ENCODE peak calls at places on chromosomes 6 and 20, in six cellular contexts. V is heart right ventricle, X is ovary, H is tibial nerve, U is H9, Z is K562. M is an unnamed sample.

GRCh38 chr6:102195311-102195710 is 801.8 kb downstream of the GRIK2 start:
- DNase-seq in V (no peak), X (no peak), H (no peak), U (no peak), Z (no peak), M (no peak)

GRCh38 chr20:58224097-58224496 is 4.4 kb downstream of the ANKRD60 start:
- DNase-seq in V (no peak), X (no peak), H (no peak), U (no peak), Z (no peak), M (no peak)

GRCh38 chr20:32605167-32605656 is 20.1 kb upstream of the NOL4L start:
- DNase-seq in V (no peak), X (no peak), H (peak), U (no peak), Z (no peak), M (no peak)

GRCh38 chr6:158972241-158973233 is 27.5 kb downstream of the RSPH3 start:
- DNase-seq in V (no peak), X (no peak), H (no peak), U (no peak), Z (peak), M (no peak)

GRCh38 chr20:47949230-47949629 is 163.9 kb upstream of the SULF2 start:
- DNase-seq in V (no peak), X (no peak), H (no peak), U (no peak), Z (no peak), M (no peak)

GRCh38 chr20:50317644-50318043 is 127.0 kb downstream of the CEBPB start:
- DNase-seq in V (no peak), X (no peak), H (no peak), U (no peak), Z (no peak), M (peak)

GRCh38 chr20:34569598-34569997 is 11.1 kb downstream of the MAP1LC3A start:
- DNase-seq in V (no peak), X (no peak), H (no peak), U (no peak), Z (no peak), M (no peak)

GRCh38 chr6:157982580-157983438 is 1.1 kb downstream of the SYNJ2 start:
- DNase-seq in V (no peak), X (no peak), H (no peak), U (no peak), Z (peak), M (no peak)

GRCh38 chr6:20705741-20706140 is 171.5 kb downstream of the CDKAL1 start:
- DNase-seq in V (no peak), X (no peak), H (no peak), U (no peak), Z (no peak), M (no peak)

GRCh38 chr6:85864453-85865401 is 222.0 kb upstream of the SYNCRIP start:
- DNase-seq in V (no peak), X (no peak), H (no peak), U (no peak), Z (no peak), M (no peak)

GRCh38 chr6:35919085-35919826 is 1.6 kb downstream of the SRPK1 start:
- DNase-seq in V (no peak), X (no peak), H (no peak), U (no peak), Z (peak), M (no peak)

GRCh38 chr6:35500782-35501181 is 3.9 kb upstream of the TEAD3 start:
- DNase-seq in V (no peak), X (no peak), H (no peak), U (no peak), Z (no peak), M (no peak)

GRCh38 chr6:139863356-139863755 is 488.9 kb upstream of the CITED2 start:
- DNase-seq in V (no peak), X (no peak), H (no peak), U (no peak), Z (no peak), M (no peak)

GRCh38 chr6:33763483-33763882 is 16.8 kb upstream of the IP6K3 start:
- DNase-seq in V (no peak), X (no peak), H (no peak), U (no peak), Z (no peak), M (no peak)

GRCh38 chr6:130560231-130560630 is 194.4 kb downstream of the TMEM200A start:
- DNase-seq in V (no peak), X (no peak), H (no peak), U (no peak), Z (no peak), M (no peak)

GRCh38 chr20:61218886-61219480 is 33.1 kb upstream of the CDH4 start:
- DNase-seq in V (no peak), X (no peak), H (no peak), U (no peak), Z (no peak), M (no peak)

GRCh38 chr20:5526516-5526915 is 209.8 kb upstream of the PROKR2 start:
- DNase-seq in V (no peak), X (no peak), H (no peak), U (peak), Z (no peak), M (no peak)

GRCh38 chr6:156658186-156658585 is 119.0 kb upstream of the ARID1B start:
- DNase-seq in V (peak), X (peak), H (peak), U (no peak), Z (no peak), M (no peak)

GRCh38 chr6:156657311-156657710 is 119.9 kb upstream of the ARID1B start:
- DNase-seq in V (peak), X (no peak), H (no peak), U (no peak), Z (no peak), M (no peak)

GRCh38 chr6:156658596-156659316 is 118.4 kb upstream of the ARID1B start:
- DNase-seq in V (no peak), X (no peak), H (no peak), U (no peak), Z (no peak), M (no peak)

GRCh38 chr6:156660389-156660788 is 116.8 kb upstream of the ARID1B start:
- DNase-seq in V (no peak), X (no peak), H (no peak), U (no peak), Z (no peak), M (no peak)

DNA sequence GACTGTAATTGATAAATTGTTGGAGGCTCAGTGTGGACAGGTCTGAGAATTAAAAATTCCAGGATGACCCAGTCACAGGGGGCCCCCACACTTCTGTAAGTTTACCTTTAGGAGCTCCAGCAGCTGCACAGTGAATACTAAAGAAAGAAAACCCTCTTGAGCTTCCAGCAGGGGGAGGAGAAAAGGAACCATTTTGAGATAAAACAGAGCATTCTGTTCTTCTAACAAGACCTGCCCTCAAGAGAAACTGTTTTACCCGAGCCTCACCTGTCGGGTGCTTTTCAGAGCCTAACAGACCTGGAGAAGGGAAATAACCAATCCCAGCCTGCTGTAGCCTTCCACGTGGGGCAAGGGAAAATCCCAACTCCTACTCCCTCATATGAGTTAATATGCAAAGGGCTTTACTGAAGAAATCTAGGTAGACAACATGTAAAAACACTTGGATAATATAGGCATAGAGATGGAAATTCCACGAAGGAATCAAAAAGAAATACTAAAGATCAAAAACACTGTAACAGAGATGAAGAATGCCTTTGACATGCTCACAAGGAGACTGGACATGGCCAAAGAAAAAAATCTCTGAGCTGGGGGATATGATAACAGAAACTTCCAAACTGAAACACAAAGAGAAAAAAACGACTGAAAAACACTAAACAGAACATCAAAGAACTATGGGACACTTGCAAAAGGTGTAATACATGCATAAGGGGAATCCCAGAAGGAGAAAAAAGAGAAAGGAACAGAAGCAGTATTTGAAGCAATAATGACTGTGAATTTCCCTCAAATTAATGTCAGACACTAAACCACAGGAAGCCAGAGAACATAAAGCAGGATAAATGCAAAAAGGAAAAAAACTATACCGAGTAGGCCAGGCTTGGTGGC is 117.6 kb upstream of the ARID1B start:
- DNase-seq in V (no peak), X (no peak), H (no peak), U (no peak), Z (no peak), M (no peak)
- TF ChIP-seq CTCF in V (no peak), X (no peak), H (no peak), U (no peak), Z (no peak), M (no peak)

GRCh38 chr6:109369724-109370123 is 12.5 kb downstream of the CD164 start:
- DNase-seq in V (no peak), X (no peak), H (no peak), U (no peak), Z (no peak), M (no peak)
- TF ChIP-seq CTCF in V (no peak), X (no peak), H (no peak), U (no peak), Z (no peak), M (no peak)

DNA sequence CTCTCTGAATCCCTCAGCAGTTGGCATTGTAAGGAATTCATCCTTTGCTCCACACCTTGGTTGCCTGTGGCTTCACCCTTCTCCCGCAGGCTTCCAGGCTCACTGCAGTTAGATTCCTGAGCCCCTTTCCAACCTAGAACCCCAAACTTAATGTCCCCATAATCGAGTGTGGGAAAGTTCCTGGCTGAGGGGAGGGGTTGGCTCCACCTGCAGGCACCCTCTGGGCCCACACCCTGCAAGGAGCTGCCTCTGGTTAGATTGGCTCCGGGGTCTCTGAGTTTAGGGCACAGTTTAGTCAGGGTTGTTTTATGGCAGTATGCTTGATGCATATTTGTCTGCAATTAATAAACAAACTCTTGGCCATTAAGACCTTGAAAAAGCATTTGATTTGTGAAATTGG is 63.4 kb downstream of the MTHFD1L start:
- DNase-seq in V (no peak), X (no peak), H (no peak), U (peak), Z (peak), M (peak)
- TF ChIP-seq CTCF in V (peak), X (no peak), H (peak), U (peak), Z (peak), M (no peak)

DNA sequence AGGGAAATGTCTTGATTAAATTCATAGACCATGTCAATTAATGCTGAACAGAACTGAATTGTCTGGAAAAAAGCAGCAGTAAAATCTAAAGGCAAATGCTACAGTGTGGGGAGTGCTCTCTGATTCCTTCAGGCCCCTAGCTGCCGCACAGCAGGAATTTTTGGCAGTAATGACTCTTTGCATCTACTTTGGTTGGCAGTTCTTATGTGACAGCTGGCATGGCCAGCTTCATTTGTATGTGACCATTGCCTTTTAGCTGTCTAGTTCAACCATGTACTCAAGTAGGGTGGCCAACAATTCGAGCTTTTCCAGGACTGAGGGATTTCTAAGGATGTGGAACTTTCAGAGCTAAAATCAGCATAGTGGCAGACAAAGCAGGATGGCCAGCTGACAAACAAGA is 499.1 kb upstream of the MAN1A1 start:
- DNase-seq in V (no peak), X (no peak), H (no peak), U (no peak), Z (no peak), M (no peak)
- TF ChIP-seq CTCF in V (no peak), X (no peak), H (no peak), U (no peak), Z (no peak), M (no peak)

GRCh38 chr6:42095776-42096541 is 45.6 kb downstream of the TAF8 start:
- DNase-seq in V (no peak), X (no peak), H (no peak), U (peak), Z (no peak), M (no peak)
- TF ChIP-seq CTCF in V (no peak), X (no peak), H (no peak), U (peak), Z (peak), M (no peak)

DNA sequence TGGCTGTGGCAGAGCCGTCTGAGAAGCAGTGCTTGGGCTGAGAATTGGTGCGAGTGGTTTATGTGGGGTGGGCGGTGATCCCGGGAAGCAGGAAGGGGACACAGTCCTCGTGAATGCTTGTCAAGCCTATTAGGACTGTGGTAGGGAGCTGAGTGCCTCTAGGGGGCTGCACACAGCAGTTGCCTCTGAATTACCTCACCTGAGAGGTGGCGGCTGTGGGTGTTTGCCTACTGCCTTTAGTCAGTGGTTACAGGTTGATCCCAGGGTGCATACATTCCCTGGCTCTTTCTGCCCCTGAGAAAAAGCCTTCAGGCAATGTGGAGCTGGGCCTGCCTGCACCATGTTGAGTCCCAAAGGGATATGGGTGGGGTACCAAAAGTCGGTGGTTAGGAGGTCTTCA is 5.2 kb downstream of the AP5S1 start:
- DNase-seq in V (no peak), X (no peak), H (no peak), U (peak), Z (no peak), M (no peak)
- TF ChIP-seq CTCF in V (no peak), X (no peak), H (no peak), U (peak), Z (peak), M (no peak)

M was measured in glutamatergic neuron.